ENCODE peak calls at places on chromosomes 6 and 20, in ten cellular contexts. S is left ventricle myocardium inferior, J is heart left ventricle, E is HCT116, V is aorta, K is heart right ventricle, H is lung, G is psoas muscle, D is neural progenitor cell, O is A549. R is an unnamed sample. For H3K9me3, the result is how much of the 10 kb centered on the place peaks cover.

GRCh38 chr6:165585060-165585459 is 78.0 kb downstream of the PDE10A start:
- DNase-seq in S (no peak), H (no peak), D (no peak), G (no peak), K (no peak), J (no peak), V (no peak), O (no peak), E (no peak), R (no peak)

GRCh38 chr20:539848-540247 is 3.7 kb downstream of the CSNK2A1 start:
- DNase-seq in K (no peak), J (no peak), E (no peak), S (no peak), O (no peak), V (no peak), D (no peak), G (no peak), H (no peak), R (no peak)

GRCh38 chr6:140490086-140490485 is 1115.6 kb upstream of the CITED2 start:
- DNase-seq in K (no peak), S (no peak), H (no peak), G (no peak), J (no peak), E (no peak), D (no peak), O (no peak), V (no peak), R (no peak)

GRCh38 chr6:75130784-75131183 is 75.1 kb downstream of the COL12A1 start:
- DNase-seq in G (no peak), V (no peak), O (no peak), E (no peak), K (no peak), H (no peak), D (no peak), J (no peak), S (no peak), R (no peak)

GRCh38 chr6:30163918-30164654 is 740 bp downstream of the TRIM15 start:
- DNase-seq in D (no peak), V (no peak), G (no peak), O (no peak), S (no peak), K (no peak), J (no peak), H (no peak), E (no peak), R (no peak)

GRCh38 chr6:18693923-18694322 is 306.8 kb downstream of the RNF144B start:
- DNase-seq in E (no peak), D (no peak), K (no peak), V (no peak), S (no peak), O (no peak), G (no peak), H (no peak), J (no peak), R (no peak)

GRCh38 chr6:44933113-44933512 is 395.0 kb upstream of the RUNX2 start:
- DNase-seq in E (no peak), K (no peak), S (no peak), V (no peak), H (no peak), D (no peak), G (no peak), J (no peak), O (no peak), R (no peak)

GRCh38 chr6:57162516-57162915 is 9.6 kb upstream of the BAG2 start:
- DNase-seq in O (no peak), G (no peak), J (no peak), H (no peak), S (no peak), V (no peak), E (no peak), K (no peak), D (no peak), R (no peak)

GRCh38 chr6:161057103-161058091 is 65.8 kb downstream of the MAP3K4 start:
- DNase-seq in D (no peak), H (no peak), S (no peak), E (no peak), K (no peak), J (no peak), G (no peak), O (no peak), V (no peak), R (no peak)

GRCh38 chr6:116847234-116847633 is 18.4 kb upstream of the GPRC6A start:
- DNase-seq in E (peak), S (no peak), H (no peak), K (no peak), O (peak), D (no peak), V (no peak), J (no peak), G (no peak), R (no peak)

GRCh38 chr6:157877149-157877548 is 54.1 kb downstream of the SNX9 start:
- DNase-seq in G (no peak), E (no peak), O (no peak), H (no peak), D (no peak), K (no peak), V (no peak), J (no peak), S (no peak), R (no peak)

GRCh38 chr20:21357851-21358250 is 39.5 kb downstream of the NKX2-4 start:
- DNase-seq in G (no peak), J (no peak), H (no peak), K (no peak), D (peak), E (no peak), O (no peak), S (no peak), V (no peak), R (no peak)

GRCh38 chr20:56091635-56092180 is 86.4 kb upstream of the CBLN4 start:
- DNase-seq in S (no peak), E (no peak), K (no peak), G (no peak), J (no peak), V (no peak), H (no peak), O (no peak), D (no peak), R (no peak)
- H3K9me3 ChIP-seq in S (under half), E (under half), K (under half), G (under half), J (under half), V (under half), H (under half), O (under half), D (under half), R (under half)

DNA sequence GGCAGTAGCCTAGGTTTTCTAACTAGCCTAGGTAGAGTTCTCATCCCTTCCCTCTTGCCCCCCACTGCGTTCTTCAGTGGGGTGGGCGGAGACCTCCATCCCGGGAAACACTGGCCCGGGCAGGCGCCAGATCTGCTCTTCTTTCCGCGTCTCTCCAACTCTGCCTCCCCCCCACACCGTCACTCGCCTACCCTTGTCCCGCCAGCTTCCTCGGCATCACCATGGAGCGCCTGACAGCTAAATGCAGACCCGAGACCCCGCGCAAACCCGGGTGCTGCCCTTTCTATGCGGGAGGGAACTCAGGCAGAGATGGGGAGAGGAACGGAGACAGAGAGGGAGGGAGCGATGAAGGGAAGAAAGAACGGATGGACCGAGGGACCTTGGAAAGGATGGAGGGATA is 1494.8 kb upstream of the DEFB115 start:
- DNase-seq in V (no peak), K (no peak), E (no peak), J (no peak), D (no peak), H (no peak), G (no peak), O (no peak), S (no peak), R (no peak)
- H3K9me3 ChIP-seq in V (under half), K (under half), E (under half), J (under half), D (under half), H (under half), G (under half), O (under half), S (under half), R (under half)

DNA sequence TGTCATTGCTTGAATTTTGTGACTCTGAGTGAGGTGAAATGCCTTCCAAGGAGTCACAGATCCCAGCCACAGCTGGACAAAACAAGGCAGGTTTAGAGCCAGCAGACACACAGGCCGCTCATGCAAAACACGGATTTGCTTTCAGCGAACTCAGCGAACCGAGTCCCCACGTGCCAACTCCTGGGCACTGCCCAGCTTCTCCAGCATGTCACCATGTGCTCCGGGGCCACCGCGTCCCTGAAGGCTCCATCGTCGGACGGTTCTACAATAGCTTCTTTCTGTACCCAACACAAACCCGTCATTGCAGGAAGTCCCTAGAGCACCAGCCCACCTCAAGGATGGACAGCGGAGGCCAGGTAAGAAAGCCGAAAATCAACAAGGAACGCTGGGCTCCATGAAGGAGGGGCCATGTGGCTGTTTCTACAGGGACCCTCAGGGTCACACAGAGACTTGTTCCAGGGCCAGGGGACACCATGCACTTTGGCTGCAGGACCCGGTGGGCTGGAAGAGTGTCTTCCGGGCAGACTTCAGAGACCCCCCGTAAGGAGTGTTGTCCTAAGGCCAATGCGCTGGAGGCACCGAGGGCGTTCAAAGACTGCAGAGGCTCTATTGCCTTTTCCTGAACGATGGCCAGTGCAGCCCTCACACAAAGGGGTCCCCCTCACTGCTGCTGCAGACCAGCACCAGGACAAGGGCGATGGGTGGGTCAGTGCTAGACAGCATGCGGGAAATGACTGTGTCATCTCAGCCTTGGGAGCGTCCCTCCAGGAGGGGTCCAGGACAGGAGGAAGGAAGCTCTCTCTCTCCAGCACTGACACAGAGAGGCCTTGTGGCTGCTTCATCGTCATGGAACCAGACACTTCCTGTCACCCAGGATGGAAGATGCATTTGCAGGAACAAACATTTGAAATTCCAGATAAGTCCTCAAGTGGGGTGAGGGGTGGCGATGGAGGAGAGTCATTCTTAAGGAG is 19.8 kb downstream of the DACT2 start:
- DNase-seq in G (no peak), K (no peak), D (no peak), H (no peak), E (no peak), S (no peak), O (no peak), J (no peak), V (peak), R (no peak)
- H3K9me3 ChIP-seq in G (under half), K (under half), D (under half), H (under half), E (under half), S (under half), O (under half), J (under half), V (under half), R (under half)

GRCh38 chr6:46184114-46184513 is 13.3 kb upstream of the ENPP5 start:
- DNase-seq in E (no peak), S (no peak), O (no peak), G (no peak), K (no peak), H (no peak), D (no peak), V (no peak), J (no peak), R (no peak)
- H3K9me3 ChIP-seq in E (under half), S (under half), O (under half), G (under half), K (under half), H (under half), D (under half), V (under half), J (under half), R (under half)

R was measured in T-helper 17 cell.